ENCODE peak calls at places on chromosome 18, in seven cellular contexts. B is effector memory CD4-positive, alpha-beta T cell; H is uterus; M is naive thymus-derived CD4-positive, alpha-beta T cell; X is thyroid gland; T is IMR-90; F is adrenal gland. G is an unnamed sample.

GRCh38 chr18:69216390-69216789 is 184.3 kb upstream of the DOK6 start:
- DNase-seq in B (no peak), H (no peak), M (no peak), X (no peak), T (no peak), F (no peak), G (no peak)

GRCh38 chr18:56709463-56709862 is 58.3 kb downstream of the WDR7 start:
- DNase-seq in B (no peak), H (no peak), M (no peak), X (no peak), T (peak), F (no peak), G (no peak)

GRCh38 chr18:22124970-22125369 is 44.4 kb upstream of the GATA6 start:
- DNase-seq in B (no peak), H (no peak), M (no peak), X (no peak), T (no peak), F (no peak), G (no peak)

GRCh38 chr18:1475867-1476266 is 571.2 kb downstream of the ADCYAP1 start:
- DNase-seq in B (no peak), H (no peak), M (no peak), X (no peak), T (no peak), F (no peak), G (no peak)

GRCh38 chr18:71707985-71708500 is 836.1 kb downstream of the CBLN2 start:
- DNase-seq in B (no peak), H (no peak), M (no peak), X (no peak), T (no peak), F (no peak), G (no peak)

GRCh38 chr18:62682396-62682795 is 32.9 kb upstream of the PHLPP1 start:
- DNase-seq in B (no peak), H (no peak), M (no peak), X (peak), T (no peak), F (no peak), G (no peak)

GRCh38 chr18:37393945-37394609 is 171.5 kb downstream of the CELF4 start:
- DNase-seq in B (no peak), H (peak), M (no peak), X (peak), T (peak), F (peak), G (peak)

GRCh38 chr18:34492652-34493051 is 217.4 kb upstream of the DTNA start:
- DNase-seq in B (no peak), H (no peak), M (no peak), X (no peak), T (no peak), F (no peak), G (no peak)

GRCh38 chr18:62081248-62081647 is 105.6 kb downstream of the PIGN start:
- DNase-seq in B (no peak), H (no peak), M (no peak), X (no peak), T (no peak), F (no peak), G (no peak)

GRCh38 chr18:37299471-37300304 is 265.9 kb downstream of the CELF4 start:
- DNase-seq in B (no peak), H (peak), M (no peak), X (peak), T (peak), F (peak), G (peak)

GRCh38 chr18:62763101-62763521 is 47.8 kb downstream of the PHLPP1 start:
- DNase-seq in B (no peak), H (no peak), M (no peak), X (no peak), T (no peak), F (no peak), G (no peak)

GRCh38 chr18:26863122-26863879 is 2.2 kb downstream of the AQP4 start:
- DNase-seq in B (no peak), H (no peak), M (no peak), X (peak), T (no peak), F (peak), G (peak)

DNA sequence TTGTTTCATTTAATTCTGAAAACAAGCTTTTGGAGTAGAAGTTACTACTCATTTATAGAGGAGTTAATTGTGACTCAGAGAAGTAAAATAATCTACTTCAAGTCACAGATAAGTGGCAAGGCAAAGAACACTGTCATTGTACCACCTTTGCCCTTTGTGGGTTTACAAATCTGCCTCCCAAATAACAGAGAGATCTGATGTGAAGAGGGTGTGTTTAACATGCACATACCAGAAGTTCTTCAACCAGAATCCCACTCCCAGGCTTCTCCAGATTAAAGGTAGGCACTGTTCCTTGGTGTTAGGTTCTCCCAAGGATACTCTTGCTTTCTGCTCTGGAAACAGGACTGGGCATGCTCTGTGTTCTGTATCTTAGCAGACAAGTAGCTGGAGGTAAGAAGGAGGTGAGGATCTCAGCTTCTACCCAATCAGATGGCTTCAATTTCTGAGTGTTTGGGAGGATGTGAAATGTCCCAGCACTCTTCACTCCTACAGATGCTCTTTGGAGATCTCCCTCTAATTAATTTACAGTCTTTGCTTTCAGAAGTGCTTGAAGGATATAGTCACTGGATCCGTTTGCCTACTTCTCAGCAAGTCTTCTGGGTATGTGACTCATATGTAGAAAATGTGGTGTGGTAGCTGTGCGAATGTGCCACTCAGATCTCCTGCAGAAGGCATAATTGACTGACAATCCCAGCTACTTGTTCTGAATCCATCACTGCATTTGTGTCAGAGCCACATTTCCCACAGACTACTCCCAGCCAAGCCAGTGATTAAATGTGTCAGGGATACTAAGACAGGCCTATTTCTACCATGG is 111.1 kb downstream of the KLHL14 start:
- DNase-seq in B (no peak), H (no peak), M (no peak), X (no peak), T (no peak), F (no peak), G (no peak)
- H3K27ac ChIP-seq in B (no peak), H (no peak), M (no peak), X (no peak), T (no peak), F (no peak), G (no peak)

GRCh38 chr18:74768096-74768495 is 170.4 kb downstream of the ZNF407 start:
- DNase-seq in B (no peak), H (no peak), M (no peak), X (peak), T (peak), F (no peak), G (no peak)
- H3K4me3 ChIP-seq in B (no peak), H (no peak), M (no peak), X (no peak), T (no peak), F (no peak), G (no peak)

DNA sequence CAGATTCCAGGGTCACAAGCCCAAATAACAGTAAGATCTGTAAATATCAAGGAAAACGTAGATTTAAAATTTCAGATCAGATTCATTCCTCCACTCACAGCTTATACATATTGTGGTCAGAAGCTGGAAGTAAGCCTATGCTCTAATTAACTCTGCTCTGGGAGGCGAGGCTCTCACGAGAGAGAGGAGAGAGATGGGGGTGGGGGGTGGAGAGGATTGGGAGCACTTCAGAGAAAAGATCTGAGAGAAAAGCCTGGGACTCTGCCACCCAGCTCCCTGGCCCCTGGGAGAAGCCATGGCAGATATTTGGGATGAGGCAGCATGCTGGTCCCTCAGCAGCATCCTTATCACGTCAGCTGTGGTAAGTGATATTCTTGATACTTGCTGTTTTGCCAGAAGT is 265.2 kb downstream of the HRH4 start:
- DNase-seq in B (no peak), H (no peak), M (no peak), X (no peak), T (no peak), F (no peak), G (no peak)
- H3K27ac ChIP-seq in B (no peak), H (no peak), M (no peak), X (no peak), T (peak), F (no peak), G (no peak)

GRCh38 chr18:8948471-8949149 is 153.9 kb upstream of the NDUFV2 start:
- DNase-seq in B (no peak), H (no peak), M (no peak), X (no peak), T (peak), F (no peak), G (no peak)

GRCh38 chr18:8948011-8948410 is 154.5 kb upstream of the NDUFV2 start:
- DNase-seq in B (no peak), H (no peak), M (no peak), X (no peak), T (no peak), F (no peak), G (no peak)

GRCh38 chr18:8951491-8951890 is 151.0 kb upstream of the NDUFV2 start:
- DNase-seq in B (no peak), H (no peak), M (no peak), X (no peak), T (no peak), F (no peak), G (no peak)

GRCh38 chr18:8947576-8947975 is 154.9 kb upstream of the NDUFV2 start:
- DNase-seq in B (no peak), H (no peak), M (no peak), X (no peak), T (no peak), F (no peak), G (no peak)

DNA sequence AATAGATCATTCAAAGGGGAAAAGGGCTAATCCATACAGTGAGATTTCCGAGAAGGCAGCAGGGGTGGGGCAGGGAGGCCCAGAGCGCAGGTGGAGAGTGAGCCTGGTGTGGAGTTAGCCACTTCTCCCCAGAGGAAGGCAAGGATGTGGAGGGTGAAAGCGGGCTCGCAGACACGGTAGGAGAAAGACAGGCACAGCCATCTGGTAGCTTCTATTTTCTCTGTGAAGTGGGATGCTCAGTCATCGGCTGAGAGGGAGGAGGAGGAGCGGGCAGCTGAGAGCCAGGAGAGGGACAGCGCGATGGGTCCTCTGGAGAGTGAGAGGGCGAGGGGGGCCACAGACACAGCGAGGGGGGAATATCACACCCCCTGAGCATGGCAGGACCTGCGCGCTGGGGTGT is 153.3 kb upstream of the NDUFV2 start:
- DNase-seq in B (no peak), H (no peak), M (no peak), X (no peak), T (peak), F (no peak), G (no peak)
- H3K4me3 ChIP-seq in B (no peak), H (no peak), M (no peak), X (no peak), T (peak), F (no peak), G (no peak)

DNA sequence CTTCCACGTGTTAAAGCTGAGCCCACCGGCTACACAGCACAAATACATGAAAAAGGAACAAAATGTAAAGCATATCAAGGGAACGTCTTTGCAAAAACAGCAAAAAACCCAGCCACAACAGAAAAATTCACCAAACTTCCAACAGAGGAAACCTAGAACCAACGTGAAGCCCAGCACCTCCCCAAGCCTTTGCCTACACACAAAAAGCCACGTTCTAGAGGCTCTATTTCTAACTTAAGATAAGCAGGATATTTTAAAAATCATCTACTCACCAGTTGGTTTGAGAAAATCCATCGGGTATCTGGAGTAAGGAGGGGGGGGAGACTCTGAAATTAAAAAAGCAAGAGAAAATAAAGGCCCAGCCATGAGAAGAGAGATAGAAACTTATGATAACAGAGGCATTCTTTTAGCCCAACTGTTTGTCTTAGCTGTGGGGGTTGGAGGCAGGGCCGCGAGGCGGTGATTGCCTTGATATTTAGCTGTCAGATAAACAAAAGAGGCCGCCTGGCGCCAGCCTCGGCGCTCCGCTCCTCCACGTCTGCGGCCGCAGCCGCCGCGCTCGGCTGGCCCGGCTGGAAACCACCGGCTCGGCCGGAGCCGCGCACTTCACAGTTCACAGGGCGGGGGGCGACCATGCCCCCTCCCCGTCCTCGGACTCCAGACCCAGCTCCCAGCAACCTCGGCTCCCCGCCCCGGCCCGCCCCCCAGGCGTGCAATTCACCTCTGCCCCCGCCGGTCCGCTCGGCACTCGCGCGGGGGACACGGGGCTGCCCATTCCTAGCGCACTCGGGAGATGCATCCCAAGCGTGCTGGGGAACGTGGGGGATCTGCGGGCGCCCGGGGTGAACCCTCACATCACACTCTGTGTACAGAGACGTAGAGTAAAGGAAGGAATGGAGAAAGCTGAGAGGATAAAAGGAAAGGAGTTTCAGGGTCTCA is 2.4 kb downstream of the SMAD7 start:
- DNase-seq in B (peak), H (no peak), M (peak), X (peak), T (peak), F (peak), G (no peak)
- H3K27ac ChIP-seq in B (peak), H (peak), M (peak), X (peak), T (peak), F (peak), G (peak)

GRCh38 chr18:11810379-11810778 is 40.8 kb upstream of the CHMP1B start:
- DNase-seq in B (no peak), H (no peak), M (no peak), X (no peak), T (no peak), F (no peak), G (no peak)
- H3K4me3 ChIP-seq in B (no peak), H (no peak), M (no peak), X (no peak), T (no peak), F (no peak), G (no peak)

DNA sequence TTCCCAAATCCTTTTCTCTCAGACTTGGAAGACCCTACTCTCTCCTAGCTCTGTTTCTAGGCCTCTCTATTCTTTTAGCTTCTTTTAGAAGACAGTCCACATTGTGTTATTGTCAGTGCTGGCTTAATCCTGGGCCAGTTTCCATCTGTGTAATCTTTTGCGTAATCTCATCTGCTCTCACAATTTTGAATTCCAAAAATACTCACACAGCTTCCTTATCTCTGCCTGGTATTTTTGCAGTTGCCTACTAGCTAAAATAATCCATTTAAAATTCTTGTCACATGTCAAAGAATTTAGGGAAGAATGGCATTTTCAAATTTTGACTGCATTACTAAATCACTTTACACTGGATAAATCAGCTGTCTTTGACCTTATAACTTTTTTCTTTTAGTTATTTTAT is 200.6 kb upstream of the MEX3C start:
- DNase-seq in B (no peak), H (no peak), M (no peak), X (no peak), T (no peak), F (no peak), G (no peak)
- H3K27ac ChIP-seq in B (no peak), H (no peak), M (no peak), X (no peak), T (no peak), F (no peak), G (no peak)

GRCh38 chr18:44697315-44697714 is 16.6 kb downstream of the SETBP1 start:
- DNase-seq in B (no peak), H (no peak), M (no peak), X (no peak), T (no peak), F (no peak), G (no peak)

GRCh38 chr18:44698518-44698917 is 17.8 kb downstream of the SETBP1 start:
- DNase-seq in B (no peak), H (no peak), M (no peak), X (no peak), T (no peak), F (no peak), G (no peak)

GRCh38 chr18:44700652-44701051 is 20.0 kb downstream of the SETBP1 start:
- DNase-seq in B (no peak), H (peak), M (no peak), X (peak), T (no peak), F (no peak), G (no peak)

GRCh38 chr18:44701227-44701626 is 20.5 kb downstream of the SETBP1 start:
- DNase-seq in B (no peak), H (no peak), M (no peak), X (no peak), T (no peak), F (no peak), G (no peak)

GRCh38 chr18:44699571-44700261 is 19.0 kb downstream of the SETBP1 start:
- DNase-seq in B (no peak), H (no peak), M (no peak), X (no peak), T (no peak), F (no peak), G (no peak)
- H3K4me3 ChIP-seq in B (no peak), H (no peak), M (no peak), X (no peak), T (no peak), F (no peak), G (no peak)

GRCh38 chr18:3053081-3053480 is 40.1 kb upstream of the LPIN2 start:
- DNase-seq in B (no peak), H (no peak), M (no peak), X (no peak), T (no peak), F (peak), G (no peak)

GRCh38 chr18:3052411-3052758 is 39.4 kb upstream of the LPIN2 start:
- DNase-seq in B (no peak), H (no peak), M (no peak), X (no peak), T (no peak), F (peak), G (no peak)

GRCh38 chr18:3054785-3055184 is 41.8 kb upstream of the LPIN2 start:
- DNase-seq in B (no peak), H (no peak), M (no peak), X (no peak), T (no peak), F (peak), G (no peak)

GRCh38 chr18:3054214-3054613 is 41.3 kb upstream of the LPIN2 start:
- DNase-seq in B (no peak), H (no peak), M (no peak), X (no peak), T (no peak), F (peak), G (no peak)

GRCh38 chr18:3051718-3052410 is 38.9 kb upstream of the LPIN2 start:
- DNase-seq in B (no peak), H (no peak), M (no peak), X (no peak), T (no peak), F (peak), G (no peak)
- H3K27ac ChIP-seq in B (no peak), H (no peak), M (no peak), X (no peak), T (no peak), F (no peak), G (no peak)

GRCh38 chr18:24138281-24138883 is 480 bp upstream of the CABYR start:
- DNase-seq in B (no peak), H (no peak), M (no peak), X (no peak), T (no peak), F (no peak), G (no peak)
- H3K4me3 ChIP-seq in B (peak), H (peak), M (peak), X (no peak), T (peak), F (no peak), G (peak)

G was measured in right atrium auricular region.